ENCODE peak calls at places on chromosome 11, in seven cellular contexts. Z is activated CD8-positive, alpha-beta T cell treated with anti-CD3 and anti-CD28 coated beads, Interleukin-2, amount 10 ng/mL, durations not matched to agents 7 days and 5 days; U is amniotic stem cell; Q is NCI-H1092; M is sciatic nerve; W is pons; X is bronchial epithelial cell. N is an unnamed sample.
A peak's percentile ranks its signal among the peaks of the same experiment; 100 is the strongest.

GRCh38 chr11:14228356-14228755 is 130.6 kb downstream of the RRAS2 start:
- DNase-seq in Q (no peak), M (no peak), U (no peak), X (no peak), W (no peak), Z (no peak), N (no peak)

GRCh38 chr11:13216019-13217006 is 61.3 kb upstream of the BMAL1 start:
- DNase-seq in X (peak; percentile 96), W (no peak), M (no peak), Q (no peak), U (peak; percentile 96), Z (no peak), N (no peak)

GRCh38 chr11:66561975-66562248 is 6.5 kb downstream of the CTSF start:
- DNase-seq in M (no peak), U (no peak), Q (no peak), Z (no peak), W (no peak), X (no peak), N (no peak)

GRCh38 chr11:70525466-70525865 is 127.1 kb downstream of the CTTN start:
- DNase-seq in U (no peak), Z (no peak), Q (no peak), X (no peak), M (no peak), W (no peak), N (no peak)

GRCh38 chr11:37505406-37505805 is 907.4 kb upstream of the RAG2 start:
- DNase-seq in M (no peak), U (no peak), Z (no peak), X (peak; percentile 60), Q (no peak), W (no peak), N (no peak)

GRCh38 chr11:126191379-126192073 is 19.9 kb downstream of the RPUSD4 start:
- DNase-seq in W (no peak), U (no peak), Q (no peak), X (no peak), M (no peak), Z (no peak), N (no peak)

GRCh38 chr11:44837650-44838049 is 110.9 kb downstream of the TSPAN18 start:
- DNase-seq in W (no peak), M (no peak), U (no peak), X (no peak), Z (no peak), Q (no peak), N (no peak)

GRCh38 chr11:126754850-126755426 is 245.6 kb downstream of the KIRREL3 start:
- DNase-seq in Z (no peak), Q (no peak), U (no peak), M (no peak), X (no peak), W (no peak), N (no peak)

GRCh38 chr11:64632237-64632636 is 41.2 kb downstream of the SLC22A12 start:
- DNase-seq in W (no peak), U (no peak), X (no peak), Q (no peak), Z (no peak), M (no peak), N (no peak)

GRCh38 chr11:134207538-134208239 is 16.1 kb downstream of the NCAPD3 start:
- DNase-seq in Z (peak; percentile 78), M (no peak), W (no peak), Q (no peak), U (no peak), X (peak; percentile 18), N (no peak)

GRCh38 chr11:27456140-27456801 is 16.3 kb downstream of the LGR4 start:
- DNase-seq in U (peak; percentile 39), W (no peak), Z (no peak), M (no peak), Q (no peak), X (peak; percentile 86), N (no peak)

GRCh38 chr11:73655686-73656085 is 9.3 kb downstream of the PLEKHB1 start:
- DNase-seq in U (no peak), X (no peak), W (no peak), M (no peak), Z (no peak), Q (no peak), N (no peak)

GRCh38 chr11:76846441-76846840 is 14.3 kb upstream of the ACER3 start:
- DNase-seq in M (no peak), Q (no peak), W (no peak), X (no peak), U (no peak), Z (no peak), N (no peak)

GRCh38 chr11:116519499-116519898 is 253.3 kb downstream of the BUD13 start:
- DNase-seq in W (no peak), X (no peak), U (no peak), Q (no peak), M (no peak), Z (no peak), N (no peak)

GRCh38 chr11:32422545-32422944 is 12.8 kb downstream of the WT1 start:
- DNase-seq in U (no peak), Z (no peak), M (no peak), Q (no peak), W (no peak), X (no peak), N (no peak)

GRCh38 chr11:126115253-126115540 is 52.5 kb upstream of the CDON start:
- DNase-seq in Q (peak; percentile 95), X (no peak), W (no peak), M (peak; percentile 67), U (no peak), Z (no peak), N (no peak)

GRCh38 chr11:113189909-113190667 is 124.3 kb upstream of the TTC12 start:
- DNase-seq in W (no peak), M (no peak), Q (no peak), Z (no peak), U (peak; percentile 56), X (peak; percentile 84), N (no peak)

GRCh38 chr11:44709966-44710365 is 16.8 kb upstream of the TSPAN18 start:
- DNase-seq in Q (no peak), W (no peak), U (no peak), Z (no peak), X (peak; percentile 6), M (no peak), N (no peak)

N was measured in breast epithelium.